ENCODE peak calls at places on chromosomes 1 and 21, in nine cellular contexts. E is Caco-2, L is GM23248, P is pancreas, X is ovary, R is Panc1, A is adipocyte, Y is psoas muscle, W is tibial artery. K is an unnamed sample. For H3K9me3 and H3K4me1, the result is how much of the 10 kb centered on the place peaks cover.

GRCh38 chr21:32332463-32332951 is 33.9 kb downstream of the MRAP start:
- DNase-seq in P (no peak), L (no peak), Y (no peak), X (no peak), A (no peak), W (no peak), R (no peak), E (no peak), K (no peak)

GRCh38 chr1:91846007-91846620 is 39.8 kb downstream of the TGFBR3 start:
- DNase-seq in A (peak), P (no peak), X (no peak), E (no peak), W (peak), R (no peak), L (peak), Y (no peak), K (no peak)

GRCh38 chr1:121518726-121519041 is 333.9 kb downstream of the SRGAP2C start:
- DNase-seq in L (no peak), X (no peak), A (no peak), R (no peak), W (no peak), Y (no peak), E (no peak), P (no peak), K (no peak)

GRCh38 chr1:189774721-189775287 is 702.9 kb downstream of the BRINP3 start:
- DNase-seq in A (no peak), W (no peak), E (no peak), L (no peak), R (no peak), P (no peak), Y (no peak), X (no peak), K (no peak)

GRCh38 chr1:213507472-213508223 is 456.6 kb downstream of the RPS6KC1 start:
- DNase-seq in P (no peak), R (no peak), E (no peak), L (no peak), Y (no peak), A (no peak), W (no peak), X (no peak), K (no peak)

GRCh38 chr1:43622471-43622870 is 27.5 kb upstream of the KDM4A start:
- DNase-seq in A (peak), P (peak), R (no peak), E (no peak), Y (no peak), L (peak), X (peak), W (no peak), K (no peak)

GRCh38 chr21:46060596-46061061 is 37.3 kb upstream of the COL6A2 start:
- DNase-seq in Y (peak), R (no peak), P (no peak), E (peak), W (peak), L (peak), X (peak), A (peak), K (no peak)

GRCh38 chr1:113677250-113678158 is 81.8 kb downstream of the PHTF1 start:
- DNase-seq in A (peak), R (peak), X (no peak), W (no peak), L (peak), P (no peak), E (no peak), Y (peak), K (no peak)

GRCh38 chr1:35120458-35121133 is 41.4 kb downstream of the ZMYM1 start:
- DNase-seq in A (peak), R (no peak), P (no peak), L (peak), Y (no peak), W (no peak), E (no peak), X (peak), K (no peak)

GRCh38 chr1:85343213-85343611 is 66.8 kb upstream of the BCL10 start:
- DNase-seq in X (no peak), A (peak), Y (no peak), P (no peak), L (peak), R (no peak), W (no peak), E (no peak), K (no peak)

GRCh38 chr1:218330043-218330623 is 15.0 kb upstream of the TGFB2 start:
- DNase-seq in Y (no peak), P (no peak), X (no peak), A (peak), L (peak), W (no peak), R (peak), E (no peak), K (no peak)

GRCh38 chr21:45863267-45863666 is 118.3 kb upstream of the COL6A1 start:
- DNase-seq in P (no peak), X (no peak), A (no peak), E (no peak), R (no peak), W (no peak), Y (no peak), L (no peak), K (no peak)

GRCh38 chr1:200483491-200484143 is 73.8 kb upstream of the ZNF281 start:
- DNase-seq in A (peak), R (peak), L (peak), W (no peak), E (peak), Y (no peak), X (no peak), P (no peak), K (peak)

GRCh38 chr1:61853545-61853944 is 111.3 kb downstream of the PATJ start:
- DNase-seq in P (no peak), R (no peak), W (no peak), L (peak), A (peak), Y (no peak), E (no peak), X (no peak), K (no peak)

GRCh38 chr1:111417755-111418154 is 9.8 kb downstream of the OVGP1 start:
- DNase-seq in Y (no peak), L (no peak), W (no peak), A (peak), P (no peak), X (no peak), R (no peak), E (no peak), K (no peak)

GRCh38 chr1:112544753-112545152 is 36.0 kb downstream of the WNT2B start:
- DNase-seq in W (no peak), R (no peak), L (peak), P (no peak), E (no peak), A (peak), X (no peak), Y (no peak), K (no peak)

GRCh38 chr1:234595899-234596298 is 14.1 kb downstream of the IRF2BP2 start:
- DNase-seq in P (no peak), R (no peak), E (no peak), Y (no peak), L (no peak), X (no peak), W (no peak), A (no peak), K (no peak)

GRCh38 chr1:67659229-67659628 is 25.8 kb upstream of the GADD45A start:
- DNase-seq in E (no peak), L (no peak), P (no peak), X (no peak), W (no peak), A (no peak), Y (no peak), R (no peak), K (no peak)

GRCh38 chr1:246526915-246527314 is 19.8 kb upstream of the SMYD3 start:
- DNase-seq in X (no peak), R (no peak), L (no peak), W (no peak), E (no peak), A (no peak), Y (no peak), P (no peak), K (no peak)

GRCh38 chr1:246528933-246529731 is 22.1 kb upstream of the SMYD3 start:
- DNase-seq in R (no peak), P (no peak), W (no peak), Y (no peak), X (no peak), A (no peak), L (no peak), E (no peak), K (no peak)

GRCh38 chr1:246530482-246530881 is 23.4 kb upstream of the SMYD3 start:
- DNase-seq in Y (no peak), E (no peak), X (no peak), A (no peak), R (no peak), P (no peak), L (no peak), W (no peak), K (no peak)

GRCh38 chr1:246526380-246526779 is 19.3 kb upstream of the SMYD3 start:
- DNase-seq in X (no peak), W (no peak), L (no peak), R (no peak), P (no peak), Y (no peak), A (no peak), E (no peak), K (no peak)

DNA sequence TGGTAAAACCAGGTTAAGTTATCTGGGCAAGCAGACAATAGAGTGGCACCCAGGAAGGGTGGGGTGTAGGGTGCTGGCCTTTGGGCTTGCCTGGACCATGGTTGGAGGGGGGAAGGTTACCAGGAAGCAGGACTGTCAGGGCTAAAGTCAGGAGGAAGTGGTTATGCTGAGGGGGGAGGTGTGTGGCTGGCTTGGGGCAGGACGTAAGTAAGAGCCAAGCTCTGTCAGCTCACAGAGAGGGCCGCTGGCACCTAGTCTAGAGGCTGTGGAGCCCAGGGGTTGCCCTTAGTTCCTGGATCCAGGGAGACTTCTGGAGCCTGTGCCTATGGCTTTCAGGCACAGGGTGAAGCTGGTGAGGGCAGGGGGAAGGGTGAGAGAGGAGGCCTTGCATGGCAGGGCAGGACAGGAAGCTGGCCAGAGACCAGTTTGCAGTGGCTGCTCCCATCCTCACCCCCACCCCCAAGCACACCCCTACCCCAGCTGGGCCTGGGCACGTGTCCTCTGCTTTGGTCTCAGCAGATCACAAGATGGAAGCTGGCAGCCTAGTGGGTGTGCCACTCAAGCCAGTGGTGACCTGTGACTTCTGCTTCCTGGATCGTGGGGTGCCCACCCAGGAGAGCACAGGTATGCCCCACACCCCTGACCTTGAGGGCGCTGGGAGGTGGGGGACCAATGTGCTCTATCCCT is 20.5 kb upstream of the SMYD3 start:
- DNase-seq in R (no peak), W (no peak), P (no peak), X (no peak), A (no peak), Y (no peak), E (no peak), L (no peak), K (no peak)
- H3K9me3 ChIP-seq in R (under half), W (under half), P (under half), X (under half), A (under half), Y (under half), E (under half), L (under half), K (under half)

GRCh38 chr1:17582124-17582768 is 42.7 kb downstream of the ARHGEF10L start:
- DNase-seq in P (no peak), W (no peak), A (no peak), R (no peak), L (no peak), E (peak), Y (no peak), X (no peak), K (no peak)
- H3K4me1 ChIP-seq in P (under half), W (half or more), A (under half), R (under half), L (under half), E (half or more), Y (under half), X (under half), K (under half)

DNA sequence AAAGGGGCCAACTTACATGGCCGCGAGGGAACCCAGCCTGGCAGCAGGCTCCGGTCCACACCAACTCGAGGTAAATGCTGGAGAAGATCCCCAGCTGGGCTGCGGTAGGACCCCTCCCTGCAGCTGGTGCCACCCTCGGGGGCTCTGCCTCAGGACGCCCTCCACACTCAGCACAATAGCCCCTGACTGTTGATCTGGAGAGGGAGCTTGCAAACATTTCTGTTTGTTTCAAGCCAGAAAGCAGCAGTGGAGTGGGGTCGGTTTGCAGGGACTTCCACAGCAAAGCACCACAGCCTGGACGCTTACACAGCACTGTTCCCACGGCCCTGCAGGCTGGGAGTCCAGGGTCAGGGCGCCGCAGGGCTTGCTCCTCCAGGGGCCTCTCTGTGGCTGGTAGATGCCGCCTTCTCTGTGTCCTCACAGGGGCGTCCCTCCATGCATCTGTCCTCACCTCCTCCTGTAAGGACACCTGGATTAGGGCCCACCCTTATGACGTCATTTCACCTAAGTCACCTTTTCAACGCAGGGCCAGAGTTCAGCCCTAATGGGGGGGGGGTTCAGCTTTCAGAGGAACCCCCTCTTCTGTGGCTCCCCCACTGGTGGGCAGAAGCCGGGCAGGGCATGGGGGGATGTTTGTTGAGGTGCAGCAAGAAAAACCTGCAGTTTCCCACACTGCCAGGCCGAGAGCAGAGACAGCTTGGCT is 24.1 kb upstream of the TTC34 start:
- DNase-seq in R (no peak), A (no peak), X (no peak), L (no peak), W (no peak), P (no peak), Y (peak), E (no peak), K (no peak)
- H3K9me3 ChIP-seq in R (under half), A (under half), X (under half), L (under half), W (under half), P (under half), Y (under half), E (under half), K (under half)

DNA sequence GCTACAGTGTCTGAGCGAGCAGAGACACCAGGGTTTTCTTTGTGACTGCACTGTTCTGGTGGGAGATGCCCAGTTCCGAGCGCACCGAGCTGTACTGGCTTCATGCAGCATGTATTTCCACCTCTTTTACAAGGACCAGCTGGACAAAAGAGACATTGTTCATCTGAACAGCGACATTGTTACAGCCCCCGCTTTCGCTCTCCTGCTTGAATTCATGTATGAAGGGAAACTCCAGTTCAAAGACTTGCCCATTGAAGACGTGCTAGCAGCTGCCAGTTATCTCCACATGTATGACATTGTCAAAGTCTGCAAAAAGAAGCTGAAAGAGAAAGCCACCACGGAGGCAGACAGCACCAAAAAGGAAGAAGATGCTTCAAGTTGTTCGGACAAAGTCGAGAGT is 2.7 kb downstream of the ZBTB18 start:
- DNase-seq in E (no peak), A (no peak), L (no peak), W (no peak), Y (no peak), X (no peak), R (no peak), P (no peak), K (peak)
- H3K4me1 ChIP-seq in E (under half), A (under half), L (under half), W (under half), Y (under half), X (under half), R (under half), P (under half), K (under half)

GRCh38 chr21:14716761-14717396 is 170.8 kb upstream of the SAMSN1 start:
- DNase-seq in E (no peak), Y (no peak), W (no peak), L (no peak), P (no peak), X (no peak), A (no peak), R (no peak), K (no peak)

GRCh38 chr21:14711287-14711686 is 165.2 kb upstream of the SAMSN1 start:
- DNase-seq in X (no peak), E (no peak), W (no peak), R (no peak), A (no peak), L (no peak), P (no peak), Y (no peak), K (no peak)

GRCh38 chr21:14713109-14713508 is 167.0 kb upstream of the SAMSN1 start:
- DNase-seq in A (no peak), L (no peak), Y (no peak), W (no peak), X (no peak), R (no peak), P (no peak), E (no peak), K (no peak)

GRCh38 chr21:14707265-14708020 is 161.3 kb upstream of the SAMSN1 start:
- DNase-seq in L (no peak), X (no peak), Y (no peak), W (no peak), R (no peak), A (no peak), E (no peak), P (no peak), K (no peak)

GRCh38 chr21:14712121-14712520 is 166.0 kb upstream of the SAMSN1 start:
- DNase-seq in A (no peak), P (no peak), W (no peak), L (no peak), E (no peak), R (no peak), Y (no peak), X (no peak), K (no peak)
- H3K9me3 ChIP-seq in A (under half), P (under half), W (under half), L (under half), E (under half), R (under half), Y (under half), X (under half), K (under half)

GRCh38 chr1:202165267-202165941 is 5.0 kb upstream of the PTPN7 start:
- DNase-seq in Y (no peak), W (no peak), P (no peak), L (no peak), X (peak), E (no peak), A (no peak), R (no peak), K (no peak)
- H3K4me1 ChIP-seq in Y (under half), W (under half), P (under half), L (under half), X (under half), E (under half), A (under half), R (under half), K (half or more)